ENCODE peak calls at places on chromosomes 6 and 20, in seven cellular contexts. J is IMR-90, Z is AG04450, S is lung, D is PC-3, W is PC-9, E is pancreas. Q is an unnamed sample.

GRCh38 chr20:63626424-63627128 is at the start of gene GMEB2:
- DNase-seq in E (peak; percentile 87), W (no peak), J (no peak), S (peak; percentile 68), D (peak; percentile 74), Z (no peak), Q (no peak)

GRCh38 chr6:128511518-128511917 is 8.9 kb downstream of the PTPRK start:
- DNase-seq in W (no peak), D (peak; percentile 88), J (peak; percentile 69), S (no peak), E (no peak), Z (no peak), Q (peak; percentile 79)

GRCh38 chr20:6921717-6922386 is 154.4 kb downstream of the BMP2 start:
- DNase-seq in J (no peak), S (no peak), Z (no peak), D (no peak), E (no peak), W (no peak), Q (no peak)

GRCh38 chr20:63857751-63858392 is 3.4 kb upstream of the ABHD16B start:
- DNase-seq in D (no peak), S (no peak), E (no peak), J (no peak), W (no peak), Z (no peak), Q (no peak)

GRCh38 chr6:72218125-72218524 is 331.8 kb downstream of the RIMS1 start:
- DNase-seq in S (no peak), D (peak; percentile 13), W (peak; percentile 29), J (peak; percentile 38), E (no peak), Z (no peak), Q (peak; percentile 44)

GRCh38 chr6:113763883-113764282 is 93.3 kb upstream of the MARCKS start:
- DNase-seq in S (no peak), W (peak; percentile 43), J (peak; percentile 78), E (no peak), D (peak; percentile 89), Z (no peak), Q (peak; percentile 92)

GRCh38 chr20:17228624-17229061 is 1.8 kb downstream of the PCSK2 start:
- DNase-seq in S (no peak), Z (no peak), E (peak; percentile 72), D (no peak), W (no peak), J (no peak), Q (no peak)

GRCh38 chr6:43921548-43922422 is 151.8 kb downstream of the VEGFA start:
- DNase-seq in D (no peak), S (no peak), E (no peak), W (no peak), Z (no peak), J (no peak), Q (no peak)

GRCh38 chr6:16769131-16769985 is 8.1 kb upstream of the ATXN1 start:
- DNase-seq in W (peak; percentile 85), E (no peak), J (peak; percentile 61), Z (no peak), S (peak; percentile 77), D (peak; percentile 96), Q (peak; percentile 98)

GRCh38 chr6:122381494-122382083 is 17.9 kb upstream of the HSF2 start:
- DNase-seq in S (peak; percentile 50), D (peak; percentile 54), E (no peak), Z (peak; percentile 71), J (peak; percentile 79), W (peak; percentile 34), Q (peak; percentile 61)

GRCh38 chr20:59269396-59270025 is 30.9 kb upstream of the EDN3 start:
- DNase-seq in S (no peak), E (no peak), W (no peak), Z (no peak), J (no peak), D (no peak), Q (no peak)

GRCh38 chr20:22775256-22775655 is 190.9 kb upstream of the FOXA2 start:
- DNase-seq in Z (no peak), D (no peak), J (no peak), S (no peak), W (peak; percentile 6), E (no peak), Q (no peak)

GRCh38 chr6:82068721-82069120 is 178.8 kb downstream of the IBTK start:
- DNase-seq in J (no peak), D (no peak), E (no peak), S (no peak), Z (no peak), W (no peak), Q (no peak)

GRCh38 chr6:146546440-146546839 is 2.8 kb downstream of the RAB32 start:
- DNase-seq in S (no peak), Z (peak; percentile 61), J (peak; percentile 94), E (no peak), W (peak; percentile 40), D (peak; percentile 87), Q (peak; percentile 90)

GRCh38 chr6:163356324-163356723 is 58.2 kb upstream of the QKI start:
- DNase-seq in W (no peak), E (no peak), J (peak; percentile 71), S (no peak), D (peak; percentile 67), Z (no peak), Q (peak; percentile 56)

GRCh38 chr20:44419131-44419844 is 56.4 kb upstream of the TTPAL start:
- DNase-seq in S (no peak), Z (no peak), E (no peak), W (no peak), J (no peak), D (no peak), Q (no peak)

GRCh38 chr6:16712931-16713484 is 48.3 kb downstream of the ATXN1 start:
- DNase-seq in D (peak; percentile 92), E (no peak), S (no peak), Z (peak; percentile 66), W (peak; percentile 45), J (peak; percentile 95), Q (peak; percentile 95)

GRCh38 chr20:49276895-49277785 is 717 bp downstream of the ZNFX1 start:
- DNase-seq in J (no peak), E (peak; percentile 85), W (no peak), S (peak; percentile 34), Z (no peak), D (peak; percentile 22), Q (peak; percentile 19)

GRCh38 chr20:49279677-49280462 is 2.0 kb upstream of the ZNFX1 start:
- DNase-seq in D (no peak), S (no peak), W (no peak), E (no peak), Z (no peak), J (no peak), Q (peak; percentile 28)

GRCh38 chr20:49278817-49279676 is 1.2 kb upstream of the ZNFX1 start:
- DNase-seq in W (peak; percentile 20), J (no peak), D (no peak), E (no peak), S (peak; percentile 34), Z (no peak), Q (peak; percentile 34)

GRCh38 chr20:49277786-49278035 is 146 bp downstream of the ZNFX1 start:
- DNase-seq in E (no peak), S (no peak), Z (no peak), J (no peak), W (no peak), D (no peak), Q (no peak)

GRCh38 chr20:49278036-49278816 is at the start of gene ZNFX1:
- DNase-seq in Z (peak; percentile 94), W (peak; percentile 99), J (peak; percentile 96), E (peak; percentile 100), D (peak; percentile 100), S (peak; percentile 99), Q (peak; percentile 99)
- TF ChIP-seq CTCF in Z (no peak), W (no peak), J (no peak), E (no peak), D (peak; percentile 20), S (no peak), Q (no peak)

GRCh38 chr6:36130672-36131516 is 581 bp downstream of the MAPK13 start:
- DNase-seq in D (peak; percentile 60), J (no peak), Z (no peak), W (peak; percentile 71), E (peak; percentile 91), S (peak; percentile 64), Q (peak; percentile 31)
- TF ChIP-seq CTCF in D (peak; percentile 38), J (no peak), Z (no peak), W (peak; percentile 41), E (no peak), S (no peak), Q (no peak)

GRCh38 chr20:24836041-24836533 is 113.0 kb upstream of the CST7 start:
- DNase-seq in E (no peak), Z (no peak), W (no peak), D (no peak), J (no peak), S (no peak), Q (no peak)
- TF ChIP-seq CTCF in E (no peak), Z (no peak), W (no peak), D (no peak), J (no peak), S (no peak), Q (no peak)

DNA sequence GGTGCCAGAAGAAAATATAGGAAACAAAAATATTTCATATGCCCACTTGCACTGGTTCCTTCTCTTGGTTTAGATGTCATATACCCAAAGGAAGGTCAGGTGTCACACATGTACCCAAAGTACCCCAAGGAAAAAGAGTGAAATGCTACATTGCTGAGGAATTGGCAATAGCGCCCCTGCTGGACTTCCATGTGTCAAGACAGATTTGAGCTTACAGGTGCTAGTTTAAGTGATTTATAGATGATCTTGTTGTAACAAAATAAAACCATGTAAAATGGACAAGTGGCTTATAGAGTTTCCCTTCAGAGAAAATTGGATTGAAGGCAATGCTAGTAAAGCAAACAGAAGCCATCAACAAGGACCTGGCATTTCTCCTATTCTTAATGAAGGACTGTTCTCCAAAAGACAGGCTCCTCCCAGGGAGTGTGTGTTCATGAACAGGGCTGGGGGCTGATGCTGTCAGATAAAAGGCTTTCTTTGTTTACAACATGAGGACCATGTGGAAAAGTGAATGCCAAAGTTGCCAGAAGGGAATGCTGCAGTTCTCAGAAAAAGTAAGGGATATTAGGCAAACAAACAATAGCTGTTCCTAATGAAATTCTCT is 64.3 kb upstream of the PAK5 start:
- DNase-seq in S (no peak), J (no peak), E (no peak), Z (no peak), D (peak; percentile 30), W (no peak), Q (peak; percentile 25)
- TF ChIP-seq CTCF in S (no peak), J (peak; percentile 27), E (no peak), Z (peak; percentile 57), D (peak; percentile 89), W (peak; percentile 70), Q (peak; percentile 32)

DNA sequence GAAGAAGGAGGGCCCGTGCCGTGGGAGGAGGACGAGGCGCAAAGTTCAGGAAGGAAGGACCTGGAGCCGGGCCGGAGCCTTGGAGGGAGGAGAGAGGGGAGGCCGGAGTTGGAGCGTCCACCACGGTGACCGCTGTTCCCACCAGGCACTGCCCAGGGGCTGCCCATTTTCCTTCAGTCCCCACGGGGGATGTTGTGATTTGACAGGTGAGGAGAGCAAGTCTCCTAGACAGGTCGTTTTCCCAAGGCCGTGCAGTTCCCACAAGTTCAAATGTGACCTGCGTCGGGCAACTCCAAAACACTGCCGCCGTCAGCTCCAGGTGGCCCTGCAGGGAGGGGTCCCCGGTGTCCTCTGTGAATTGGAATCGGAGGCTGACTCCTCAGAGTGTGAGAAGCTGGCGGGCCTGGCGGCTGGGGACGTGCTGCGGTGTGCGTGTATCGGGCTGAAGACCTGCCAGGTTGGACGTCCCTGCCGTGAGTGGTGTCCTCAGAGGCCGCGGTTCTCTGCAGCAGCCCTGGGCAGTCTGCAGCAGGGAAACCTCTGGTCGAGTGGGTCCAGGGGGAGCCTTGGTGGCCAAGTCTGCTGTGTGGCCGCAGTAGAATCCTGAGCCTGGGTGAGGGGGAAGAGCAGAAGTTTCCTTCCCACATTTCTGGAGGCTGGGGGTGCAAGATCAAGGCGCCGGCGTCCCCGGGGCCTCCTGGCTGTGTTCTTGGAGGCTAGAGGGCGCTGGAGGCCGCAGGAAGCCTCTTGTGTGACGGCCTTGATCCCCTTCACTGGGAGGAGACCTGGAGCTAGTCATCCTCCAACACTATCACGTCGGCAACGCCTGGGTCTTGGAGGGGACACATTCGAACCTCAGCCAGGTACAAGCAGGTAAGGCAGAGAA is 115.0 kb upstream of the FRMD1 start:
- DNase-seq in W (no peak), S (no peak), J (no peak), Z (no peak), D (no peak), E (no peak), Q (peak; percentile 28)
- TF ChIP-seq CTCF in W (no peak), S (no peak), J (no peak), Z (no peak), D (no peak), E (no peak), Q (no peak)

Q was measured in MCF 10A.